ENCODE peak calls at places on chromosomes 6 and 20, in four cellular contexts. Z is HepG2, J is A549, C is WTC11. A is an unnamed sample.

GRCh38 chr6:135063926-135064325 is 9.3 kb upstream of the HBS1L start:
- DNase-seq in J (no peak), Z (no peak), C (no peak), A (no peak)

GRCh38 chr6:82248233-82248735 is 740 bp upstream of the IBTK start:
- DNase-seq in C (no peak), Z (peak), J (peak), A (peak)

GRCh38 chr6:152127429-152128165 is 320.1 kb downstream of the ESR1 start:
- DNase-seq in C (no peak), J (no peak), Z (no peak), A (no peak)

GRCh38 chr6:143842468-143842901 is 653 bp upstream of the LTV1 start:
- DNase-seq in C (no peak), Z (no peak), J (no peak), A (no peak)

GRCh38 chr20:25300496-25301170 is 52.7 kb downstream of the PYGB start:
- DNase-seq in J (no peak), Z (no peak), C (no peak), A (no peak)

GRCh38 chr20:5602346-5602745 is 147.9 kb upstream of the SHLD1 start:
- DNase-seq in Z (no peak), J (no peak), C (no peak), A (no peak)

GRCh38 chr6:113050979-113051378 is 703.8 kb downstream of the RFPL4B start:
- DNase-seq in J (no peak), Z (no peak), C (peak), A (no peak)

GRCh38 chr20:17647391-17648305 is 34.4 kb downstream of the RRBP1 start:
- DNase-seq in J (no peak), C (no peak), Z (no peak), A (no peak)

GRCh38 chr20:53493201-53493908 is 100.3 kb downstream of the ZNF217 start:
- DNase-seq in J (no peak), Z (no peak), C (no peak), A (no peak)

GRCh38 chr6:118581489-118581959 is 33.4 kb downstream of the PLN start:
- DNase-seq in J (no peak), Z (no peak), C (no peak), A (peak)

GRCh38 chr20:21100590-21101452 is 5.3 kb downstream of the LINC00237 start:
- DNase-seq in J (no peak), C (peak), Z (no peak), A (no peak)

GRCh38 chr6:157096522-157096921 is 226.8 kb downstream of the TMEM242 start:
- DNase-seq in J (no peak), Z (peak), C (no peak), A (no peak)

GRCh38 chr20:50842821-50843220 is 48.0 kb downstream of the BCAS4 start:
- DNase-seq in C (no peak), Z (no peak), J (no peak), A (no peak)

GRCh38 chr20:46438156-46438750 is 31.8 kb upstream of the ELMO2 start:
- DNase-seq in Z (peak), C (no peak), J (peak), A (peak)

GRCh38 chr6:26197736-26198625 is 110.8 kb downstream of the HFE start:
- DNase-seq in J (no peak), Z (peak), C (no peak), A (no peak)

GRCh38 chr6:87197547-87197946 is 42.2 kb downstream of the ZNF292 start:
- DNase-seq in C (no peak), J (no peak), Z (no peak), A (no peak)

GRCh38 chr20:10476319-10476724 is 41.2 kb downstream of the SLX4IP start:
- DNase-seq in J (no peak), C (no peak), Z (no peak), A (peak)

GRCh38 chr6:148240463-148240845 is 102.2 kb upstream of the SASH1 start:
- DNase-seq in Z (no peak), C (no peak), J (no peak), A (no peak)

GRCh38 chr6:167904791-167905190 is 78.1 kb downstream of the AFDN start:
- DNase-seq in Z (no peak), J (no peak), C (no peak), A (no peak)

GRCh38 chr20:49989234-49990065 is 6.7 kb downstream of the SNAI1 start:
- DNase-seq in C (peak), Z (no peak), J (peak), A (peak)

GRCh38 chr6:125759184-125759902 is 9.9 kb downstream of the HEY2 start:
- DNase-seq in C (peak), J (peak), Z (no peak), A (peak)

GRCh38 chr6:97068211-97068610 is 143.7 kb downstream of the KLHL32 start:
- DNase-seq in J (peak), C (no peak), Z (peak), A (peak)

GRCh38 chr20:46043556-46043955 is 14.5 kb downstream of the SLC12A5 start:
- DNase-seq in J (no peak), C (no peak), Z (no peak), A (no peak)

GRCh38 chr20:14687317-14687716 is 349.9 kb upstream of the FLRT3 start:
- DNase-seq in Z (no peak), C (no peak), J (no peak), A (no peak)

GRCh38 chr6:3333263-3333662 is 74.5 kb downstream of the PSMG4 start:
- DNase-seq in J (no peak), Z (no peak), C (no peak), A (no peak)

GRCh38 chr20:63978319-63979220 is 872 bp downstream of the SAMD10 start:
- DNase-seq in Z (peak), C (peak), J (no peak), A (peak)

GRCh38 chr6:167706313-167707109 is 120.2 kb upstream of the AFDN start:
- DNase-seq in Z (no peak), C (no peak), J (no peak), A (no peak)

GRCh38 chr20:42392417-42392816 is 774.2 kb upstream of the CHD6 start:
- DNase-seq in J (no peak), Z (no peak), C (no peak), A (no peak)

GRCh38 chr20:33791959-33792597 is 19.1 kb upstream of the CHMP4B start:
- DNase-seq in C (peak), J (peak), Z (peak), A (peak)

GRCh38 chr6:135555550-135555949 is 58.0 kb upstream of the AHI1 start:
- DNase-seq in C (no peak), J (no peak), Z (no peak), A (no peak)

GRCh38 chr6:5679696-5680494 is 326.8 kb downstream of the NRN1 start:
- DNase-seq in J (no peak), C (no peak), Z (no peak), A (no peak)

GRCh38 chr6:31620586-31621319 is at the start of gene PRRC2A:
- DNase-seq in Z (no peak), J (no peak), C (peak), A (peak)

GRCh38 chr6:105363100-105363754 is 39.7 kb downstream of the PREP start:
- DNase-seq in J (no peak), Z (no peak), C (no peak), A (no peak)

GRCh38 chr6:24949020-24949569 is 13.3 kb upstream of the RIPOR2 start:
- DNase-seq in Z (no peak), J (no peak), C (no peak), A (no peak)

GRCh38 chr6:31180500-31180899 is 10.0 kb upstream of the POU5F1 start:
- DNase-seq in C (peak), Z (no peak), J (no peak), A (peak)

DNA sequence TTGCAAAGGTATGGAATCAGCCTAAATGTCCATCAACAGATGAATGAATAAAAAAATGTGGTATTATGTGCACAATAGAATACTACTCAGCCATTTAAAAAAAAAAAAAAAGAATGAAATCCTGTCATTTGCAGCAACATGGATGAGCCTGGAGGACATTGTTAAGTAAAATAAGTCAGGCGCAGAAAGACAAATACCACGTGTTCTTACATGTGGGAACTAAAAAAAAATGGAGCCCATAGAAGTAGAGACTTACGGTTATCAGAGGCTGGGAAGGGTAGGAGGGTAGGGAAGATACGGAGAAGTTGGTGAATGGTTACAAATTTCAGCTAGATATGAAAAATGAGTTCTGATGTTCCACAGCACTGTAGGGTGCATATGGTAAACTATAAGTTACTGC is 97.2 kb upstream of the SIRPG start:
- DNase-seq in J (no peak), C (no peak), Z (no peak), A (no peak)
- TF ChIP-seq HMGXB4 in J (no peak), C (no peak), Z (no peak), A (no peak)

GRCh38 chr20:36216314-36217025 is 19.8 kb upstream of the AAR2 start:
- DNase-seq in C (no peak), Z (no peak), J (no peak), A (no peak)

GRCh38 chr20:36218380-36219064 is 17.8 kb upstream of the AAR2 start:
- DNase-seq in Z (no peak), C (no peak), J (no peak), A (no peak)

GRCh38 chr20:36215778-36216177 is 20.5 kb upstream of the AAR2 start:
- DNase-seq in C (no peak), J (no peak), Z (no peak), A (no peak)

GRCh38 chr20:36217226-36217625 is 19.1 kb upstream of the AAR2 start:
- DNase-seq in Z (peak), J (peak), C (peak), A (peak)

DNA sequence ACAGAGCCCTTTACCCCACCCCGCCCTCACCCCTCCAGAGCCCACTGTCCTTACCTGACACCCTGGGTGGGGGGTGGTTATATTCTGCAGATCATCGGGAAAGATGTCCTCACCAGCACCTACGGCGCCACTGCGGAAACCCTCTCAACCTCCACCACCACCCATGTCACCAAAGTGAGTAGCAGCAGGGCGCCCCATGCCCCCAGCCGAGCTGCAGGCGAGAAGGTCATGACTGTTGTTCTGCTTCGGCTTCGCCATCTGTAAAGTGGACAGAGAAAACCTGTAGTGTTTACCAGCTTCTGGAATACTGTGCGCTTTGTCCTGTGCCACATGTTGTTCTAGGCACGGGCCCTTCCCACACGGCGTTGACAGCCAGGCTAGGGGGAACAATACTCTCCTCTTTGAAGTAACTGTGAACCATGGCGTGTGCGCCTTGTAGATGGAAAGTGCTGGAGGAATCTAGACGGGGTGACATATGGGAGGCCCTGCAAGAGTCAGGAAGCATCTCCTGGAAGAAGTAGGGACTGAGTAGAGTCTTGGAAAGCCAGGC is 16.5 kb upstream of the AAR2 start:
- DNase-seq in Z (no peak), C (no peak), J (no peak), A (no peak)
- TF ChIP-seq HMGXB4 in Z (no peak), C (no peak), J (no peak), A (no peak)

GRCh38 chr20:39108746-39109145 is 146.6 kb downstream of the DHX35 start:
- DNase-seq in J (peak), Z (peak), C (no peak), A (no peak)

GRCh38 chr20:39111359-39112195 is 149.4 kb downstream of the DHX35 start:
- DNase-seq in C (no peak), Z (no peak), J (no peak), A (no peak)

GRCh38 chr20:39112196-39112743 is 150.1 kb downstream of the DHX35 start:
- DNase-seq in C (peak), Z (peak), J (peak), A (peak)

GRCh38 chr20:39110819-39111136 is 148.6 kb downstream of the DHX35 start:
- DNase-seq in C (no peak), Z (no peak), J (no peak), A (no peak)

GRCh38 chr20:39109933-39110818 is 148.0 kb downstream of the DHX35 start:
- DNase-seq in C (peak), Z (no peak), J (no peak), A (no peak)
- TF ChIP-seq HMGXB4 in C (no peak), Z (no peak), J (no peak), A (no peak)

GRCh38 chr6:150418825-150419594 is 50.2 kb downstream of the IYD start:
- DNase-seq in Z (peak), J (peak), C (peak), A (peak)
- TF ChIP-seq HMGXB4 in Z (no peak), J (no peak), C (no peak), A (no peak)

GRCh38 chr6:17417817-17418216 is 24.4 kb downstream of the CAP2 start:
- DNase-seq in J (peak), C (peak), Z (no peak), A (no peak)
- TF ChIP-seq HMGXB4 in J (no peak), C (no peak), Z (no peak), A (no peak)

GRCh38 chr6:71642120-71642519 is 244.2 kb upstream of the RIMS1 start:
- DNase-seq in C (no peak), Z (no peak), J (no peak), A (no peak)
- TF ChIP-seq HMGXB4 in C (no peak), Z (no peak), J (no peak), A (no peak)

GRCh38 chr6:155080876-155081845 is 86.0 kb downstream of the TIAM2 start:
- DNase-seq in C (no peak), Z (no peak), J (no peak), A (no peak)
- TF ChIP-seq HMGXB4 in C (no peak), Z (no peak), J (no peak), A (no peak)

A was measured in K562.